ENCODE peak calls at places on chromosomes 6 and 20, in seven cellular contexts. M is K562, S is heart right ventricle, C is suprapubic skin, F is endodermal cell, Z is thyroid gland, Q is pancreas. E is an unnamed sample.

GRCh38 chr6:160032538-160032937 is 63.7 kb downstream of the IGF2R start:
- DNase-seq in M (no peak), S (no peak), C (no peak), F (no peak), Z (no peak), Q (no peak), E (no peak)

GRCh38 chr20:539848-540247 is 3.7 kb downstream of the CSNK2A1 start:
- DNase-seq in M (peak; percentile 21), S (no peak), C (no peak), F (no peak), Z (peak; percentile 20), Q (no peak), E (no peak)

GRCh38 chr6:107700016-107700335 is 124.1 kb downstream of the SCML4 start:
- DNase-seq in M (no peak), S (no peak), C (no peak), F (no peak), Z (no peak), Q (no peak), E (no peak)

GRCh38 chr20:840858-841567 is 7.5 kb downstream of the FAM110A start:
- DNase-seq in M (no peak), S (no peak), C (no peak), F (peak; percentile 79), Z (peak; percentile 75), Q (peak; percentile 86), E (no peak)

GRCh38 chr20:36238153-36238552 is 1.9 kb downstream of the AAR2 start:
- DNase-seq in M (no peak), S (no peak), C (no peak), F (no peak), Z (no peak), Q (no peak), E (no peak)

GRCh38 chr6:129115491-129115890 is 232.6 kb downstream of the LAMA2 start:
- DNase-seq in M (no peak), S (no peak), C (no peak), F (no peak), Z (no peak), Q (no peak), E (no peak)

GRCh38 chr6:53466257-53466656 is 78.6 kb downstream of the GCLC start:
- DNase-seq in M (no peak), S (no peak), C (no peak), F (no peak), Z (no peak), Q (no peak), E (no peak)

GRCh38 chr6:47587503-47587902 is 109.9 kb downstream of the CD2AP start:
- DNase-seq in M (no peak), S (no peak), C (no peak), F (no peak), Z (no peak), Q (no peak), E (no peak)

GRCh38 chr20:9388160-9388825 is 126.1 kb upstream of the LAMP5 start:
- DNase-seq in M (no peak), S (no peak), C (no peak), F (no peak), Z (no peak), Q (no peak), E (no peak)

GRCh38 chr20:48983423-48984400 is 62.2 kb downstream of the ARFGEF2 start:
- DNase-seq in M (no peak), S (peak; percentile 20), C (no peak), F (no peak), Z (peak; percentile 84), Q (no peak), E (no peak)

DNA sequence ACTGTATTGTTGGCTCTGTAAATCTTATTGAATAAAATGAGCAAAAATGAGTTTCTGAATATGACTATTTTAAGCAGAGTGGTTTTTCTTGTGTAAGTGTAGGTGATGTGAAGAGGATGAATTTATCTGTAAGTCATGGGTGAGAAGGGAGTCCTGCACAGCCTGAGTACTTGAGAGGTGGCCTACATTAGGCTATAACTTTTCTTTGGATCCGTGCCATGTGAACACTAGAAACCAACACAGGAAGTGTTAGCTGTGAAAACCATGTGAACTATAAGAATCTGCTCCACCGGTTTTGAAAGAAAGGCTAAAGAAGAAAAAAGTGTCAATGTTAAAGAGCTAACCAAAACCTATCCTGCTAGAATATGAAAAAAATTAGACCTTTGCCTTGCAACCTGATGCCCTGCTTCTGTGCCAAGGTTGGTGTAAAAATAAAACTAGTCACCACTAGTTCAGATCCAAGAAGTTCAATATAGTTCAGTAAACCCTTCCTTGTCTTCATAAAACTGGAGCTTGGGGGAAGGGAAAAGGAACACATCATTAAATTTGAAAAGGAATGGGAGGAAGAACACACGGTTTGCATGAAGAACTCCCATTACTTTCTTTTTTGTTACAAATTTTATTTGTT is 21.3 kb downstream of the PLCB1 start:
- DNase-seq in M (no peak), S (no peak), C (no peak), F (no peak), Z (no peak), Q (no peak), E (no peak)
- H3K4me1 ChIP-seq in M (no peaks in the 10 kb centered on the region), S (peaks cover 69% of the 10 kb centered on the region), C (peaks cover 25% of the 10 kb centered on the region), F (no peaks in the 10 kb centered on the region), Z (peaks cover 9% of the 10 kb centered on the region), Q (peaks cover 20% of the 10 kb centered on the region), E (no peaks in the 10 kb centered on the region)

GRCh38 chr6:147540075-147540474 is 31.6 kb downstream of the SAMD5 start:
- DNase-seq in M (no peak), S (no peak), C (no peak), F (no peak), Z (no peak), Q (no peak), E (no peak)

GRCh38 chr6:147534116-147534865 is 25.8 kb downstream of the SAMD5 start:
- DNase-seq in M (no peak), S (no peak), C (no peak), F (no peak), Z (no peak), Q (no peak), E (no peak)

GRCh38 chr6:147544420-147544819 is 35.9 kb downstream of the SAMD5 start:
- DNase-seq in M (no peak), S (no peak), C (no peak), F (no peak), Z (no peak), Q (no peak), E (no peak)

GRCh38 chr6:147538821-147539220 is 30.3 kb downstream of the SAMD5 start:
- DNase-seq in M (no peak), S (no peak), C (no peak), F (no peak), Z (no peak), Q (no peak), E (no peak)
- H3K27me3 ChIP-seq in M (no peaks in the 10 kb centered on the region), S (no peaks in the 10 kb centered on the region), C (no peaks in the 10 kb centered on the region), F (no peaks in the 10 kb centered on the region), Z (no peaks in the 10 kb centered on the region), Q (no peaks in the 10 kb centered on the region), E (no peaks in the 10 kb centered on the region)

DNA sequence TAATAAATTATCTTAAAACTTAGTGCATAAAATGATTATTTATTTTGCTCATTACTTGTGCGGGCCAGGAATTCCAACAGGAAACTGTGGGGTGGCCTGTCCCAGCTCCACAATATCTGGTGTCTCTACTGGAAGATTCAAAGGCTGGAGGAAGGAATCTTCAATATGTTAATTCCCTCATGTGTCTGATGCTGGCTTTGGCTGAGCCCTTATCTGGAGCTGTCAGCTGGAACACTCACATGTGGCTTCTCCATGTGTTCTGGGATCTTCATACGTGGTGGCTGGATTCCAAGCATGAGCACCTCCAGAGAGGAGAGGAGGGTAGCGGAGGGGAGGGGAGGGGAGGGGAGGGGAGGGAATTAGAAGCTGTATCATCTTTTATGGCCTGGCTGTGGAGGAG is 23.9 kb upstream of the B3GAT2 start:
- DNase-seq in M (no peak), S (no peak), C (no peak), F (no peak), Z (no peak), Q (no peak), E (no peak)
- H3K4me3 ChIP-seq in M (no peak overlapping the region), S (no peak overlapping the region), C (no peak overlapping the region), F (no peak overlapping the region), Z (no peak overlapping the region), Q (no peak overlapping the region), E (no peak overlapping the region)

GRCh38 chr6:157984165-157984564 is 2.5 kb downstream of the SYNJ2 start:
- DNase-seq in M (no peak), S (no peak), C (no peak), F (no peak), Z (no peak), Q (no peak), E (no peak)

GRCh38 chr6:157981395-157982296 is at the start of gene SYNJ2:
- DNase-seq in M (peak; percentile 96), S (peak; percentile 78), C (peak; percentile 89), F (peak; percentile 91), Z (peak; percentile 86), Q (peak; percentile 91), E (peak; percentile 85)

GRCh38 chr6:157983439-157984119 is 1.9 kb downstream of the SYNJ2 start:
- DNase-seq in M (no peak), S (no peak), C (no peak), F (peak; percentile 5), Z (no peak), Q (no peak), E (no peak)

GRCh38 chr6:157982297-157982579 is 575 bp downstream of the SYNJ2 start:
- DNase-seq in M (no peak), S (no peak), C (no peak), F (peak; percentile 88), Z (peak; percentile 60), Q (peak; percentile 77), E (no peak)

DNA sequence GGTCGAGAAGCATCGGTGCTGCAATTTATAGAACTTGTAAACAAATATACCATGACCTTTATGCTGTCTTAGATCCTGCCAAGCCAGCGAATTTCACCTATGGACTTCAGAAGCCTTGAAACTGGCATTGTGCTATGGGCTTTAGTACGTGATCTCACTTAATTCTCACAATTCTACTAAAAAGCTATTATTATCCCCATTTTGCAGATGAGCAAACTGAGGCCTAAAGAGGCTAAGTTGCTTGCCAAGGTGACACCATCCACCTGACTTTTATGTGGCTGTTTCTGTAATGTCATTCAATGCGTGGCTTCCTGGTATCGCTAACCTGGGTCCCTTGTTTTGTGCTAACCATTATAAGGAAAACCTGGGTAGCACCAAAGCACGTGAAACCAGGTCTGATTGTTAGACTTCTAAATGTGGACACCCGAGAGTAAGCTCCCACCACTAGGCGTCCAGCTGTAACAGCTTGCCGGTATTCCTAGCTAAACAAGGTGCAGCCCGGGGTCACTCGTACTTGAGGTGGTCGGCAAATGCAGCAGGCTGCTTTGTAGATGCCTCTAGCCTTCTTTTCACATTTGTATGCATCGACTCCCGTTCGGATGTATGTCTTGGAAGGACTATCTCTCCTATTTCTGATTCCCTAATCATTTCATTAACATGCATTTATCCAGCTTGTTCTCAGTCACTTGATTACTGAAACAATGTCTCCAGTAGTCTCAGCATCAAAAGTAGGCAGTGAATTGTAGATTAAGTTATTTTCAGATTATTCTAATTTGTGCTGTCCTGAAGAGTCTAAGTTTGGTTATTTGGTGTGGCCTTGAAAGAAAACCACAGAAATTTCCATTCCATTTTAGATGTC is 1.1 kb downstream of the SYNJ2 start:
- DNase-seq in M (peak; percentile 47), S (no peak), C (peak; percentile 77), F (peak; percentile 70), Z (peak; percentile 22), Q (no peak), E (no peak)
- H3K4me1 ChIP-seq in M (peaks cover 18% of the 10 kb centered on the region), S (peaks cover 8% of the 10 kb centered on the region), C (peaks cover 33% of the 10 kb centered on the region), F (peaks cover 9% of the 10 kb centered on the region), Z (peaks cover 11% of the 10 kb centered on the region), Q (peaks cover 19% of the 10 kb centered on the region), E (no peaks in the 10 kb centered on the region)

E was measured in aorta.